ENCODE peak calls at places on chromosome 22, in four cellular contexts. J, D, Z and E are unnamed samples.
A peak's percentile ranks its signal among the peaks of the same experiment; 100 is the strongest.

GRCh38 chr22:39360674-39361413 is 11.1 kb downstream of the SYNGR1 start:
- DNase-seq in D (no peak), Z (no peak), J (no peak), E (peak; percentile 22)

GRCh38 chr22:26658671-26659478 is 1.5 kb downstream of the MIAT start:
- DNase-seq in J (peak; percentile 85), Z (peak; percentile 90), D (peak; percentile 59), E (no peak)

GRCh38 chr22:46753360-46753759 is 9.1 kb upstream of the TBC1D22A start:
- DNase-seq in D (no peak), J (no peak), Z (no peak), E (no peak)

GRCh38 chr22:46754826-46755225 is 7.6 kb upstream of the TBC1D22A start:
- DNase-seq in D (no peak), J (no peak), Z (no peak), E (no peak)

GRCh38 chr22:48287031-48287430 is 1524.6 kb downstream of the TBC1D22A start:
- DNase-seq in J (no peak), Z (no peak), D (no peak), E (no peak)

GRCh38 chr22:44914026-44914721 is 95.6 kb downstream of the PHF21B start:
- DNase-seq in D (no peak), Z (peak; percentile 57), J (peak; percentile 14), E (no peak)

GRCh38 chr22:41197046-41197807 is 7.9 kb upstream of the L3MBTL2 start:
- DNase-seq in D (peak; percentile 84), Z (peak; percentile 94), J (peak; percentile 73), E (no peak)

GRCh38 chr22:44085743-44086741 is 61.9 kb downstream of the PARVB start:
- DNase-seq in D (peak; percentile 36), Z (no peak), J (peak; percentile 80), E (peak; percentile 95)

GRCh38 chr22:43537019-43537585 is 125.3 kb downstream of the MPPED1 start:
- DNase-seq in Z (no peak), D (no peak), J (no peak), E (no peak)

GRCh38 chr22:23262474-23263332 is 82.4 kb downstream of the BCR start:
- DNase-seq in J (no peak), D (no peak), Z (no peak), E (no peak)

GRCh38 chr22:39527481-39527961 is 5.0 kb downstream of the RPS19BP1 start:
- DNase-seq in J (peak; percentile 57), Z (no peak), D (no peak), E (no peak)

GRCh38 chr22:40519284-40519947 is 117.1 kb downstream of the MRTFA start:
- DNase-seq in J (peak; percentile 67), D (no peak), Z (no peak), E (no peak)

GRCh38 chr22:41935015-41935908 is 8.7 kb upstream of the TNFRSF13C start:
- DNase-seq in Z (peak; percentile 81), D (no peak), J (no peak), E (no peak)

GRCh38 chr22:41256254-41256897 is 15.6 kb upstream of the CHADL start:
- DNase-seq in Z (no peak), D (no peak), J (no peak), E (peak; percentile 64)

DNA sequence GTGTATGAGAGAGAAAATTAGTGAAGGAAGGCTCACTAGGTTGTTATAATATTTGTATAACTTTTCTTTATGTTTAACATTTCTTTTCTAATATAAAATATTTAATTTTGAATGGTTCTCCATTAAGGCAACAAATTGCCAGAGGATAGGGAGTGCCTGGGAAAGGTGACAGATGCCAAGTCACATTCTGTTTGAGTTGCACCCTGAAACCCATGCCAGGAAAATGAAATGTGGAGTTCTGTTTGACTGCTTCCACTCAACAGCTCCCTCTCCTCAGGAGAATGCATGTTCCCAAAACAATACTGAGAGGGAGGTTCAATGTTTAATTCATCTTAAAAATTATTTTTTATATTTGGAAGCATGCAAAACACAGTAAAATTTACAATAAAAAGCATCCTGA is 5.9 kb upstream of the USP18 start:
- DNase-seq in D (no peak), Z (no peak), J (no peak), E (no peak)
- TF ChIP-seq CTCF in D (no peak), Z (no peak), J (no peak), E (no peak)

GRCh38 chr22:37501176-37501609 is 15.0 kb upstream of the MFNG start:
- DNase-seq in Z (no peak), J (no peak), D (no peak), E (no peak)
- H3K4me3 ChIP-seq in Z (no peak overlapping the region), J (no peak overlapping the region), D (no peak overlapping the region), E (no peak overlapping the region)

DNA sequence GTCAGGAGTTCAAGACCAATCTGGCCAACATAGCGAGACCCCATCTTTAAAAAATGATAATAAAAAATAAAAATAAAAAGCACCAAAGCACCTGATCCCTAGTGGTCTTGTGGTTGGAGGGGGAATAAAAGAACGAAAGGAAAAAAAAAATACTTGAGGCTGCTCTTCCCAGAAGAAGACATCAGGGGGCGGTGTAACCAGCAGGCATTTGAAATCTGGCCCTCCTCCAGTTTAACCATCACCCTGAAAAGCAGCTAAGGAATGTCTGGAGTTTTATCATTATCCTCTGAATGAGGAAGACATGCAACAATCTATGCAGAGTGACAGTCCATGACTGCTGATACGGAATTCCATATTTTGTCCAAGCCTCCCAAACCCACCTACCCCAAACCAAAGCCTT is 5.6 kb upstream of the KCTD17 start:
- DNase-seq in Z (no peak), J (peak; percentile 30), D (no peak), E (no peak)
- TF ChIP-seq CTCF in Z (peak; percentile 10), J (peak; percentile 53), D (no peak), E (peak; percentile 47)

GRCh38 chr22:36327922-36328551 is 59.7 kb downstream of the MYH9 start:
- DNase-seq in D (no peak), Z (no peak), J (no peak), E (no peak)
- H3K4me3 ChIP-seq in D (no peak overlapping the region), Z (no peak overlapping the region), J (no peak overlapping the region), E (no peak overlapping the region)

DNA sequence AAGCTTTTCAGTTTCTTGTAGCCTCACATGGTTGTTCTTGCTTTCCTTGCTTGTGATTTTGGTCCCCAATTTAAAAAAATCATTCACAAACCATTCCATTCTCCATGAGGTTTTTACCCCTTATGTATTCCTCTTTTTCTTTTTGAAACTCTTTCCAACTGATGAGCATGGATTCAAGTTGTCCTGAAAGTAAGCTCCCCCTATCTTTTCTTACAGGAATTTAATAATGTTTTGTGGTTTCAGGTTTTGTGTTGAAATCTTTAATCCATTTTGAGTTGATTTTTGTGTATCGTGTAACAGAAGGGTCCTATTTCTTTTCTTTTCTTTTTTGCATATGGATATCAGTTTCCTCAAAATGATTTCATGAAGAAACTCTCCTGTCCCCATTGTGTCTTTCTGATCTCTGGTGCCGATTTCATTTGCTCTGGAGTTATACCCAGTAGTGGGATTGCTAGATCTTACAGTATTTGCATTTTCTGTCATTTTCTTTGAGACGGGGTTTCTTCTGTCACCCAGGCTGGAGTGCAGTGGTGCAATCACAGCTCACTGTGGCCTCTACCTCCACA is 58.5 kb downstream of the LRRC74B start:
- DNase-seq in D (no peak), J (no peak), Z (no peak), E (no peak)
- TF ChIP-seq CTCF in D (no peak), J (no peak), Z (no peak), E (peak; percentile 40)

GRCh38 chr22:25082096-25082495 is 117.6 kb upstream of the CRYBB3 start:
- DNase-seq in Z (no peak), D (no peak), J (no peak), E (no peak)
- H3K4me3 ChIP-seq in Z (no peak overlapping the region), D (no peak overlapping the region), J (no peak overlapping the region), E (no peak overlapping the region)

DNA sequence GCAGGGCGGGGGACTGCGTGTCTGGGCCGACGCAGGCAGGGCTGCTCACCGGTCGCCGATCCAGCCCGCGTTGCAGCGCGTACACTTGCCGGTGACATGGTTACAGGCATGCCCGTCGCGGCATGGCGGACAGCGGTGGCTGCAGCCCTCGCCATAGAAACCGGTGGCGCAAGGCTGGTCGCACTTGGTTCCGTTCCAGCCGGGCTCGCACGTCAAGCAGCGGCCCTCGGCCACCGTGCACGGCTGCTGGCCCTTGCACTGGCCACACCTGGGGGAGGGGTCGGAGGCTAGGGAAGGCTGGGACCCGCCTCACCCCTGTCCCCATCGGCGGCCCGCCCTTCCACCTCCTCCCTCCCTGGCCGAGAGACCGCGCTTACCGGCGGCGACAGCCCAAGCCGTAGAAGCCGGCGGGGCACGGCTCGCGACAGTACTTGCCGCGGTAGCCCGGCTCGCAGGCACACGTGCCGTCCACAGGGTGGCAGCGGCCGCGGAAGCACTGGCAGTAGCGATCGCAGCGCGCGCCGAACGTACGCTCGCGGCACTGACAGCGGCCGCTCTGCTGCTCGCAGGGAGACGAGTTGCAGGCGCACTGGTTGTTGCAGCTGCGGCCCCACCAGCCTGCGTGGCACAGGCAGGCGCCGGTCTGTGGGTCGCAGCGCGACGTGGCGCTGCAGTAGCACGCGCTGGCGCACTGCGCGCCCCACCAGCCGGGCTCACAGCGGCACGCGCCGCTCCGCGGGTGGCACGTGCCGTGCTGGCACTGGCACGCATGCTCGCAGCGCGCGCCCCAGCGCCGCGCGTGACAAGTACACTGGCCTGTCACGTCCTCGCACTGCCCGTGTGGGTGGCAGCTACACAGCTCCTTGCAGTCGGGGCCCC is 6.7 kb downstream of the SCARF2 start:
- DNase-seq in D (no peak), J (peak; percentile 76), Z (peak; percentile 89), E (peak; percentile 37)
- TF ChIP-seq CTCF in D (no peak), J (peak; percentile 32), Z (no peak), E (peak; percentile 66)

DNA sequence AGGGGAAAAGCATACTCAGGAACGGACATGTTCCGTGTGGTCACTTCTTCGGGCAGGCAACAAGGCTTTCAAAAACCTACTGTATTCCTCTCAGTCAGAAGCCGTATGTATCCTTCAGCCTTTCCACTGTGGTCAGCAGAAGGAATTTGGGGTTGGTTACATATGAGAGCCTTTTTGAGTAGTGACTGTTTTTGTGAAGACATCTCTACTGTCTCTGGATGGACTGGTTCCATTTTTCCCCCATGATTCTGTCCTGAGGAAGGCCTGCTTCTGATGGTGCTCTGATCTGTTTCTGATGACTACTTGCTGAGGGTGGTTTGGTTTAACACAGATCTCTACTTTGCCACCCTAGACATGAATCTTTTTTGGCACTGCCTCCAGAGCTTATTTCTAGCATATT is 63.7 kb upstream of the HORMAD2 start:
- DNase-seq in Z (no peak), D (no peak), J (no peak), E (no peak)
- H3K4me3 ChIP-seq in Z (no peak overlapping the region), D (no peak overlapping the region), J (no peak overlapping the region), E (no peak overlapping the region)